ENCODE peak calls at places on chromosomes 6 and 20, in four cellular contexts. Y is OCI-LY7; F is psoas muscle; K is effector memory CD4-positive, alpha-beta T cell. V is an unnamed sample.

GRCh38 chr20:63549679-63550282 is 2.2 kb upstream of the SRMS start:
- DNase-seq in Y (no peak), F (no peak), K (no peak), V (no peak)

GRCh38 chr20:45908086-45908485 is 3.9 kb downstream of the PLTP start:
- DNase-seq in Y (no peak), F (no peak), K (no peak), V (no peak)

GRCh38 chr6:69915346-69915745 is 49.0 kb downstream of the COL19A1 start:
- DNase-seq in Y (no peak), F (no peak), K (no peak), V (no peak)

GRCh38 chr20:45919536-45919933 is 7.6 kb upstream of the PLTP start:
- DNase-seq in Y (no peak), F (peak; percentile 75), K (no peak), V (no peak)

GRCh38 chr6:34514593-34515472 is 41.3 kb downstream of the SPDEF start:
- DNase-seq in Y (no peak), F (no peak), K (no peak), V (no peak)

GRCh38 chr6:27814665-27815424 is 97.4 kb downstream of the OR2B2 start:
- DNase-seq in Y (peak; percentile 96), F (no peak), K (peak; percentile 66), V (no peak)

GRCh38 chr6:45474376-45474775 is 96.6 kb upstream of the SUPT3H start:
- DNase-seq in Y (no peak), F (no peak), K (no peak), V (no peak)

GRCh38 chr6:36610041-36610440 is 15.9 kb downstream of the SRSF3 start:
- DNase-seq in Y (no peak), F (no peak), K (no peak), V (no peak)

GRCh38 chr6:118606858-118607257 is 44.5 kb downstream of the CEP85L start:
- DNase-seq in Y (no peak), F (no peak), K (no peak), V (no peak)

GRCh38 chr20:53827996-53828672 is 234.5 kb upstream of the ZNF217 start:
- DNase-seq in Y (no peak), F (no peak), K (no peak), V (no peak)

GRCh38 chr6:142013286-142013685 is 119.4 kb upstream of the GJE1 start:
- DNase-seq in Y (no peak), F (no peak), K (no peak), V (no peak)

GRCh38 chr20:24637941-24638340 is 168.5 kb downstream of the SYNDIG1 start:
- DNase-seq in Y (no peak), F (no peak), K (no peak), V (no peak)

GRCh38 chr6:89528865-89529264 is 95.9 kb downstream of the ANKRD6 start:
- DNase-seq in Y (peak; percentile 37), F (no peak), K (no peak), V (no peak)

GRCh38 chr20:25053207-25054132 is 4.5 kb downstream of the ACSS1 start:
- DNase-seq in Y (no peak), F (peak; percentile 63), K (no peak), V (no peak)

GRCh38 chr20:2680046-2680445 is 12.5 kb upstream of the EBF4 start:
- DNase-seq in Y (no peak), F (no peak), K (no peak), V (no peak)

GRCh38 chr6:3725145-3726015 is 26.1 kb downstream of the PXDC1 start:
- DNase-seq in Y (no peak), F (no peak), K (no peak), V (no peak)

GRCh38 chr6:70592391-70593117 is 25.8 kb downstream of the SDHAF4 start:
- DNase-seq in Y (no peak), F (no peak), K (no peak), V (no peak)

GRCh38 chr6:34496103-34496685 is 30.3 kb downstream of the PACSIN1 start:
- DNase-seq in Y (no peak), F (no peak), K (no peak), V (no peak)

GRCh38 chr6:129903082-129903481 is 42.0 kb upstream of the TMEM244 start:
- DNase-seq in Y (no peak), F (no peak), K (no peak), V (no peak)

GRCh38 chr6:82953871-82954270 is 111.8 kb downstream of the UBE3D start:
- DNase-seq in Y (no peak), F (no peak), K (no peak), V (no peak)

GRCh38 chr6:169529931-169530761 is 171.7 kb downstream of the WDR27 start:
- DNase-seq in Y (no peak), F (peak; percentile 35), K (no peak), V (no peak)

GRCh38 chr6:26468829-26469228 is 11.1 kb downstream of the BTN2A1 start:
- DNase-seq in Y (no peak), F (no peak), K (no peak), V (no peak)

GRCh38 chr6:166435574-166435973 is 52.8 kb upstream of the MPC1 start:
- DNase-seq in Y (no peak), F (no peak), K (peak; percentile 15), V (peak; percentile 71)

GRCh38 chr6:25227854-25228253 is 51.3 kb upstream of the CARMIL1 start:
- DNase-seq in Y (no peak), F (no peak), K (no peak), V (no peak)

GRCh38 chr6:25224237-25224636 is 54.9 kb upstream of the CARMIL1 start:
- DNase-seq in Y (peak; percentile 51), F (no peak), K (no peak), V (peak; percentile 44)

GRCh38 chr6:25233226-25233625 is 45.9 kb upstream of the CARMIL1 start:
- DNase-seq in Y (no peak), F (no peak), K (no peak), V (no peak)

GRCh38 chr6:25232478-25232877 is 46.7 kb upstream of the CARMIL1 start:
- DNase-seq in Y (no peak), F (peak; percentile 14), K (no peak), V (no peak)

DNA sequence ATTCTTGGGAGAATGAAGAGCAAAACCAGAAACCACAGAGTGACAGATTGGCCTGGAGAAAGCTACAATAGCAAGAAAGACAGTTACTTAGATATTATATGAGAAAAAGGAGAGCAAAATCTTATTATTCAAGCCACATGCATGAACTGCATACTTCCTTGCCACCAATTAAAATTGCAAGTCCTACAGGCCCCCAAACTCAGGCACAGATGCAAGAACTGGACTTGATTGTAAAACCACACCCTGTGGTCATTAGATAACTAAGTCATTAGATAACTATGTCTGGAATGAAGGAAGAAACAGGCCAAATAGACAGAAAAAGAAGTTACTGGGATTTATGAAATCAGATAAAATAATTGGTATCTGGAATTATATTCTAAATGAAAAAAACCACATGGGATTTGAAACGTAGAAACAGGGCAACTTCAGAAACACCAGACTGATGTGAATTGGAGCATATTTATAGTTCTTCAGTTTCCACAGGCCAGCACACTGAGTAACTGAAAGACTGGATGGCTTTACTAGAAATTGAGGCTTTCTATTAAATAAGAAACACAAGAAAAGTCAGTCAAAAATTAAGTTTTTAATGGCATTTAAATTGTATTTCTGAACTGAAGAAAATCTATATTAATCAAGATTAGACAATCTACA is 49.4 kb upstream of the CARMIL1 start:
- DNase-seq in Y (no peak), F (no peak), K (no peak), V (no peak)
- H3K27ac ChIP-seq in Y (no peak overlapping the region), F (no peak overlapping the region), K (no peak overlapping the region), V (no peak overlapping the region)

GRCh38 chr6:16204653-16205376 is 33.6 kb upstream of the GMPR start:
- DNase-seq in Y (no peak), F (no peak), K (no peak), V (no peak)
- H3K27ac ChIP-seq in Y (peak overlapping the region; percentile 87), F (peak overlapping the region; percentile 3), K (no peak overlapping the region), V (no peak overlapping the region)

GRCh38 chr6:106748547-106749207 is 119.3 kb downstream of the QRSL1 start:
- DNase-seq in Y (no peak), F (no peak), K (no peak), V (no peak)
- H3K27ac ChIP-seq in Y (no peak overlapping the region), F (no peak overlapping the region), K (no peak overlapping the region), V (no peak overlapping the region)

GRCh38 chr20:49887251-49887827 is 28.0 kb downstream of the SPATA2 start:
- DNase-seq in Y (no peak), F (no peak), K (no peak), V (no peak)
- H3K27ac ChIP-seq in Y (no peak overlapping the region), F (peak overlapping the region; percentile 52), K (no peak overlapping the region), V (peak overlapping the region; percentile 30)

GRCh38 chr20:35285806-35286076 is 1.2 kb upstream of the EIF6 start:
- DNase-seq in Y (no peak), F (no peak), K (no peak), V (no peak)

GRCh38 chr20:35283441-35284266 is 918 bp downstream of the EIF6 start:
- DNase-seq in Y (no peak), F (no peak), K (no peak), V (peak; percentile 45)

GRCh38 chr20:35284267-35284991 is at the start of gene EIF6:
- DNase-seq in Y (peak; percentile 90), F (peak; percentile 86), K (peak; percentile 38), V (peak; percentile 84)

GRCh38 chr20:35286077-35286898 is 1.7 kb upstream of the EIF6 start:
- DNase-seq in Y (no peak), F (no peak), K (no peak), V (no peak)

DNA sequence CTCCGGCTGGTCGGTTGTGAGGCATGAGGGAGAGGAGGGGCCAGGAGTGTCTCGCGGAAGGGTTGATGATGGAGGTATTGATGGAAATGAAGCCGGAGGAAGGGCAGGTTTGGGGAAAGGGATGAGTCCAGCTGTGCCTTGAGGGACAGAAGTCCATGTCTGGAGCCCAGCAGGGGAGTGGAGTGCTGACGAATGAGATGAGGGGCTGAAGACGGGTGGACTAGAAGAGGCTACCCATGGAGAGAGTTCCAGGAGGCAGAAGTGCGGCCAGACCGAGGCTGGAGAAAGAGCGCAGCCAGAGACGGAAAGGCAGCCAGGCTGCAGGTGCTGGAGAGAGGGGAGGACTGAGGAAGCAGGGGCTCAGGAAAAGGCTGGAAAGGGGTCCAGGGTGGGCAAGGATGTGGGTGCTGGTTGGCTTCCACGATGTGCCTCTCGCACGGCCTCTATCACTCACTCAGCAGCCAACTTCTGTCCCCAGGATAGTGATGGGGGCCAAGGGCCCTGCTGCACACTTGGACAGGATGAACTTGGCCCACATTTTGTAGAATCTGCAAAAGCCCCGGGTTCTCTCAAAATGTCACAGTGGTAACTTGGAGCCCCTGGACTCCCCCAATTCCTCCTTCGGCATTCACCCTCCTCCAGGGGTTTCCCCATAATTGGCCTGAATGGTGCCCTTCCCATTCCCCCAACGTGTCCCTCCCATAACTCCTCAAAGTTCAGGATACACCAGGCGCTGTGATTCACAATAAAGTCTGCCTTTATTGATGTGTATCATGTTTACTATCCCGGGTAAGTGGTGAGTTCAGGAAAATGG is 627 bp upstream of the EIF6 start:
- DNase-seq in Y (no peak), F (no peak), K (no peak), V (no peak)
- H3K27ac ChIP-seq in Y (no peak overlapping the region), F (peak overlapping the region; percentile 82), K (peak overlapping the region; percentile 78), V (peak overlapping the region; percentile 55)